ENCODE peak calls at places on chromosomes 3 and 15, in six cellular contexts. One of them, this sample, is unnamed.

GRCh38 chr3:23051240-23052140 is 151.6 kb upstream of the UBE2E2 start:
- DNase-seq in A549: no peak
- DNase-seq in endothelial cell of umbilical vein: no peak
- DNase-seq in K562: no peak
- DNase-seq in HepG2: no peak
- DNase-seq in GM12878: no peak
- DNase-seq in this sample: no peak

GRCh38 chr3:114841515-114841914 is 305.6 kb downstream of the ZBTB20 start:
- DNase-seq in A549: no peak
- DNase-seq in endothelial cell of umbilical vein: no peak
- DNase-seq in K562: no peak
- DNase-seq in HepG2: no peak
- DNase-seq in GM12878: no peak
- DNase-seq in this sample: no peak

GRCh38 chr3:129794319-129795201 is 99.0 kb downstream of the TMCC1 start:
- DNase-seq in A549: peak
- DNase-seq in endothelial cell of umbilical vein: peak
- DNase-seq in K562: peak
- DNase-seq in HepG2: peak
- DNase-seq in GM12878: no peak
- DNase-seq in this sample: no peak

GRCh38 chr3:115498898-115499297 is 124.4 kb upstream of the GAP43 start:
- DNase-seq in A549: no peak
- DNase-seq in endothelial cell of umbilical vein: no peak
- DNase-seq in K562: no peak
- DNase-seq in HepG2: no peak
- DNase-seq in GM12878: no peak
- DNase-seq in this sample: no peak

GRCh38 chr3:162302983-162303624 is 806.5 kb downstream of the OTOL1 start:
- DNase-seq in A549: no peak
- DNase-seq in endothelial cell of umbilical vein: no peak
- DNase-seq in K562: no peak
- DNase-seq in HepG2: no peak
- DNase-seq in GM12878: no peak
- DNase-seq in this sample: peak

GRCh38 chr15:77025471-77025901 is 30.6 kb downstream of the PSTPIP1 start:
- DNase-seq in A549: no peak
- DNase-seq in endothelial cell of umbilical vein: no peak
- DNase-seq in K562: no peak
- DNase-seq in HepG2: no peak
- DNase-seq in GM12878: no peak
- DNase-seq in this sample: no peak

GRCh38 chr3:166527325-166527724 is 690.1 kb upstream of the BCHE start:
- DNase-seq in A549: no peak
- DNase-seq in endothelial cell of umbilical vein: no peak
- DNase-seq in K562: no peak
- DNase-seq in HepG2: no peak
- DNase-seq in GM12878: no peak
- DNase-seq in this sample: no peak

GRCh38 chr3:142549986-142550385 is 28.5 kb downstream of the ATR start:
- DNase-seq in A549: no peak
- DNase-seq in endothelial cell of umbilical vein: no peak
- DNase-seq in K562: no peak
- DNase-seq in HepG2: no peak
- DNase-seq in GM12878: no peak
- DNase-seq in this sample: no peak

GRCh38 chr3:119700269-119700919 is 2.4 kb upstream of the CFAP91 start:
- DNase-seq in A549: peak
- DNase-seq in endothelial cell of umbilical vein: peak
- DNase-seq in K562: no peak
- DNase-seq in HepG2: peak
- DNase-seq in GM12878: peak
- DNase-seq in this sample: peak

DNA sequence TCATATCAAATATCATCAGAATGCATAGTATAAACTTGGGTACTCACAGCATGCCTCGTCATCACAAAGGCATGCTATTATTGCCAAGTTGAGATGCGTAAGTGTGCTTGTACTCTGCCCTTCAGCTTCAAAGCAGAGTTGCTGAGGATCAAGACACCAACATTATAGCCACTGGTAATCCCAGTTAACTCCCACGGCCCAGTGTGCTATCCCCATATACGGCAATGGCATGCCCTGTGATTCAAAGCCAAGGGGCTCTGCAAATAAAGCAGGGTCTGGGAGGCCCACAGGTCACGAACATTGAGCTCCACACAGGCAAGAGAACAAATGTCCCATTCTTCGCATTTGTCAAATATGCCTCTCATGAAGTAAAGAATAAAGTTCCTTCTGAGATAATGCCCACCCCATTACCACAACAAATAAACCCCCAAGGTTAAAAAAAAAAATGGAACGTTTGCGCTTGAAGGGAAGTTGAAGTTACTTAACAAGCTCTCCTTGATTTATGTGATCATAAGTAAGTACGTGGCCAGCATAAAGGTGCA is 298.1 kb upstream of the NECTIN3 start:
- DNase-seq in A549: peak
- DNase-seq in endothelial cell of umbilical vein: no peak
- DNase-seq in K562: no peak
- DNase-seq in HepG2: peak
- DNase-seq in GM12878: no peak
- DNase-seq in this sample: no peak
- TF ChIP-seq MYC in A549: no peak
- TF ChIP-seq MYC in endothelial cell of umbilical vein: no peak
- TF ChIP-seq MYC in K562: no peak
- TF ChIP-seq MYC in HepG2: no peak
- TF ChIP-seq MYC in GM12878: no peak
- TF ChIP-seq MYC in this sample: no peak

GRCh38 chr3:97269202-97269601 is 454.8 kb downstream of the EPHA6 start:
- DNase-seq in A549: no peak
- DNase-seq in endothelial cell of umbilical vein: no peak
- DNase-seq in K562: no peak
- DNase-seq in HepG2: no peak
- DNase-seq in GM12878: no peak
- DNase-seq in this sample: no peak
- H3K4me3 ChIP-seq in A549: no peak
- H3K4me3 ChIP-seq in endothelial cell of umbilical vein: no peak
- H3K4me3 ChIP-seq in K562: no peak
- H3K4me3 ChIP-seq in HepG2: no peak
- H3K4me3 ChIP-seq in GM12878: no peak
- H3K4me3 ChIP-seq in this sample: no peak

GRCh38 chr3:56923546-56924224 is 121.9 kb upstream of the ARHGEF3 start:
- DNase-seq in A549: peak
- DNase-seq in endothelial cell of umbilical vein: peak
- DNase-seq in K562: no peak
- DNase-seq in HepG2: no peak
- DNase-seq in GM12878: no peak
- DNase-seq in this sample: no peak
- TF ChIP-seq MAX in A549: no peak
- TF ChIP-seq MAX in endothelial cell of umbilical vein: peak
- TF ChIP-seq MAX in K562: no peak
- TF ChIP-seq MAX in HepG2: no peak
- TF ChIP-seq MAX in GM12878: no peak
- TF ChIP-seq MAX in this sample: no peak

DNA sequence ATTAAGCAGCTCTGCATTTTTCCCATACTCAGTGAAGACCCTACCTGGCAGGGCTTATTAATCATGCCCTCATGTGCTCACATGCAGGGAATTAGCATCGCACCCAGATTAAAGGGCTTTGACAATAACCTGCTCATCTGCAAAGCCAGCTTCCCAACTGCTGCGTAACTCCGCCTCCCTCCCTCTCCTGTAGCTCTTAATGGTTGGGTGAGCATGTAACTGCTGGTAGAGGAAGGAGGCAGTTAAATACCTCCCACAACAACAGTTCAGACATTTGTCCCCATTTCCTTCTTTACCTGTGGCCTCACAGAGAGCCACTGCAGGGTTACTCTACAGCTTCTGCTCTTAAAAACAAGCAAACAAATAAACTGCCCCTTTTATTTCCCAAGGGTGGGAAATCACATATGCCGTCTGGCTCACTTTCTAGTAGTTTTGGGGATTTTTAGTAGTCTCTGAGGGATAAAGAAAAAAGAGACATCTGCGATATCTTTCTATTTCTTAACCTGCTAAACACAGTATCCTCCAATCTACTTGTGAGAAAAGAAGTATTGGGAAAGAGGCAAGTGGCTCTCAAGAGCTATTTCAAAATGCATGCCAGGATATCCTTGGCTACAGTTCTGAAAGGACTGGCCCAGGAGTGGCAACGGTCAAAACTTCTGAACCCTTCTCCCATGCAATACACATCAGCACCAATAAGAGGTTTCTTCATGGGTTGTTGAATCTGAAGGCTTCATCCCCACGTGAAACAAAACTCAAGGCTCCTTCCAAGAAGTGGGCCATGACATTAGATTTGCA is 203.8 kb upstream of the WNT5A start:
- DNase-seq in A549: no peak
- DNase-seq in endothelial cell of umbilical vein: no peak
- DNase-seq in K562: no peak
- DNase-seq in HepG2: no peak
- DNase-seq in GM12878: peak
- DNase-seq in this sample: no peak
- TF ChIP-seq MYC in A549: no peak
- TF ChIP-seq MYC in endothelial cell of umbilical vein: no peak
- TF ChIP-seq MYC in K562: no peak
- TF ChIP-seq MYC in HepG2: no peak
- TF ChIP-seq MYC in GM12878: no peak
- TF ChIP-seq MYC in this sample: no peak

DNA sequence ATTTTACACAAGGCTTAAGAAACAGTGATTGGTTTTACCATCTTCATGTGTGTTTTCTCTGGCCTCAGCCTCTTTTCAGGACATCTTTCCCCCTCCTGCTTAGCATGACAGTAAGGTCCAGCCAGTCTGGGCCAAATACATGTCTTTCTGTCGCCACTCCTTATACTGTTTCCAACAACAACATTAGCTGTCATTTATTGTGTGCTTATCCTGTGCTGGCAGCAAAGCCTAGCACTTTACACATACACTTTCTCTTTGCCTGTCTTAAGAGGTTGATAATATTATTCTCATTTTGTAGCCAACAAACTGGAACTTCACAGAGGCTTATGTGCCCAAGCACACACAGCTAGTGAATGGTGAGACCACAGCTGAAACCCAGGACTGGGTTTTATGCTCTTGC is 37.8 kb downstream of the B3GALNT1 start:
- DNase-seq in A549: no peak
- DNase-seq in endothelial cell of umbilical vein: peak
- DNase-seq in K562: no peak
- DNase-seq in HepG2: no peak
- DNase-seq in GM12878: no peak
- DNase-seq in this sample: no peak
- H3K4me3 ChIP-seq in A549: no peak
- H3K4me3 ChIP-seq in endothelial cell of umbilical vein: no peak
- H3K4me3 ChIP-seq in K562: no peak
- H3K4me3 ChIP-seq in HepG2: no peak
- H3K4me3 ChIP-seq in GM12878: no peak
- H3K4me3 ChIP-seq in this sample: no peak

GRCh38 chr3:30475038-30475808 is 131.2 kb upstream of the TGFBR2 start:
- DNase-seq in A549: no peak
- DNase-seq in endothelial cell of umbilical vein: no peak
- DNase-seq in K562: no peak
- DNase-seq in HepG2: no peak
- DNase-seq in GM12878: peak
- DNase-seq in this sample: no peak
- TF ChIP-seq MAX in A549: no peak
- TF ChIP-seq MAX in endothelial cell of umbilical vein: no peak
- TF ChIP-seq MAX in K562: no peak
- TF ChIP-seq MAX in HepG2: no peak
- TF ChIP-seq MAX in GM12878: no peak
- TF ChIP-seq MAX in this sample: no peak

GRCh38 chr3:141151439-141151838 is 80.2 kb upstream of the PXYLP1 start:
- DNase-seq in A549: no peak
- DNase-seq in endothelial cell of umbilical vein: no peak
- DNase-seq in K562: no peak
- DNase-seq in HepG2: no peak
- DNase-seq in GM12878: no peak
- DNase-seq in this sample: no peak

GRCh38 chr3:141150931-141151330 is 80.7 kb upstream of the PXYLP1 start:
- DNase-seq in A549: no peak
- DNase-seq in endothelial cell of umbilical vein: no peak
- DNase-seq in K562: no peak
- DNase-seq in HepG2: no peak
- DNase-seq in GM12878: no peak
- DNase-seq in this sample: no peak

GRCh38 chr3:141153679-141153966 is 78.0 kb upstream of the PXYLP1 start:
- DNase-seq in A549: no peak
- DNase-seq in endothelial cell of umbilical vein: no peak
- DNase-seq in K562: no peak
- DNase-seq in HepG2: no peak
- DNase-seq in GM12878: no peak
- DNase-seq in this sample: no peak

GRCh38 chr3:141152801-141153678 is 78.6 kb upstream of the PXYLP1 start:
- DNase-seq in A549: no peak
- DNase-seq in endothelial cell of umbilical vein: no peak
- DNase-seq in K562: no peak
- DNase-seq in HepG2: no peak
- DNase-seq in GM12878: no peak
- DNase-seq in this sample: no peak

DNA sequence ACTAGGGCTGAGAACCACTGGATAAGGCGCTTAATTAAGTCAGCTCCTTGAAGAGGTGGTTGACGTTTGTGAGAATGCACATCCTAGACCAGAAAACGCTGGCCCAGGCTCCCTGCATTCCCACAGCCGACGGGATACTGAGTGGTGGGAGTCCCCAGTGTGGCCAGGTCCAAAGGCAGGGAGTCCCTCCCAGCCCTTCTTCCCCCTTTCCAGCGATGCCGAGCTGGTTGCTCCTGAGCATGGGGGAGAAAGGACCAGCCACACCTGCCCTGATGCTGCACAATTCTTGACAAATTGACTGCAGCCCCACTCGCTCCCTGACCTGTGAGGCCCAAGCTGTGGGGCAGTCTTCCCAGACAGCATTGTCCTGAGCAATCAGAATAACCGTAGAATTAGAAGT is 79.5 kb upstream of the PXYLP1 start:
- DNase-seq in A549: no peak
- DNase-seq in endothelial cell of umbilical vein: no peak
- DNase-seq in K562: no peak
- DNase-seq in HepG2: no peak
- DNase-seq in GM12878: no peak
- DNase-seq in this sample: no peak
- TF ChIP-seq MYC in A549: no peak
- TF ChIP-seq MYC in endothelial cell of umbilical vein: no peak
- TF ChIP-seq MYC in K562: no peak
- TF ChIP-seq MYC in HepG2: no peak
- TF ChIP-seq MYC in GM12878: no peak
- TF ChIP-seq MYC in this sample: no peak

DNA sequence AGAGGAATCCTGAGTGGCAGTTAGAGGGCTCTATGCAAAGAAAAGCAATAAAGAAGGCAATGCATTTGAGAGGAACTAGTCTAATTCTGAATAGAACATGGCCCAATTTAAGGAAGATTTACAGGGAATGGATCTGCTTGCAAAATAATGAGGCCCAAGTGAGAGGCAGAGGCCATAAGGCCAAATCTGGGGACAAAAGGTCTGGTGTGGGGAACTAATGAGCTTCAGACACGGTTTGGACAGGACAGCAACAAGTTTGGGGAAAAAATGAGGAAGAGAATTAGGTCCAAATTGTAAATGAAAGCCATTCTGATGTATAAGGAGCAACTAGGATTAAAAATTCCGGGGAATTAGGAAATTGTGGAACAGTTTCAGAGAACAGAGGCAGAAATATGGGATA is 73.9 kb downstream of the RBPMS2 start:
- DNase-seq in A549: no peak
- DNase-seq in endothelial cell of umbilical vein: no peak
- DNase-seq in K562: no peak
- DNase-seq in HepG2: no peak
- DNase-seq in GM12878: no peak
- DNase-seq in this sample: no peak
- H3K4me3 ChIP-seq in A549: peak
- H3K4me3 ChIP-seq in endothelial cell of umbilical vein: peak
- H3K4me3 ChIP-seq in K562: peak
- H3K4me3 ChIP-seq in HepG2: peak
- H3K4me3 ChIP-seq in GM12878: peak
- H3K4me3 ChIP-seq in this sample: peak

GRCh38 chr3:55585856-55586255 is 98.8 kb upstream of the WNT5A start:
- DNase-seq in A549: no peak
- DNase-seq in endothelial cell of umbilical vein: no peak
- DNase-seq in K562: no peak
- DNase-seq in HepG2: no peak
- DNase-seq in GM12878: no peak
- DNase-seq in this sample: no peak
- TF ChIP-seq MAX in A549: no peak
- TF ChIP-seq MAX in endothelial cell of umbilical vein: no peak
- TF ChIP-seq MAX in K562: no peak
- TF ChIP-seq MAX in HepG2: no peak
- TF ChIP-seq MAX in GM12878: no peak
- TF ChIP-seq MAX in this sample: no peak